ENCODE peak calls at places on chromosome 1, in nine cellular contexts. Y, P, N, E, M, W, L, C and J are unnamed samples.

GRCh38 chr1:153371231-153371630 is 4.2 kb downstream of the S100A12 start:
- DNase-seq in Y (no peak), P (no peak), N (no peak), E (no peak), M (no peak), W (no peak), L (peak; percentile 81), C (no peak), J (no peak)

GRCh38 chr1:199752688-199753027 is 274.9 kb upstream of the NR5A2 start:
- DNase-seq in Y (no peak), P (no peak), N (no peak), E (no peak), M (no peak), W (no peak), L (no peak), C (no peak), J (no peak)

GRCh38 chr1:186819140-186819539 is 9.6 kb upstream of the PLA2G4A start:
- DNase-seq in Y (no peak), P (no peak), N (no peak), E (peak; percentile 30), M (no peak), W (no peak), L (no peak), C (no peak), J (no peak)

GRCh38 chr1:84603941-84604830 is 29.9 kb upstream of the CTBS start:
- DNase-seq in Y (no peak), P (peak; percentile 97), N (peak; percentile 61), E (peak; percentile 91), M (peak; percentile 40), W (peak; percentile 73), L (no peak), C (no peak), J (peak; percentile 65)

GRCh38 chr1:236861560-236862230 is 66.6 kb downstream of the MTR start:
- DNase-seq in Y (no peak), P (no peak), N (no peak), E (no peak), M (no peak), W (no peak), L (no peak), C (no peak), J (no peak)

GRCh38 chr1:41333146-41333784 is 28.0 kb upstream of the FOXO6 start:
- DNase-seq in Y (no peak), P (no peak), N (no peak), E (peak; percentile 9), M (peak; percentile 67), W (no peak), L (peak; percentile 64), C (no peak), J (no peak)

GRCh38 chr1:161128591-161129420 is 3.7 kb downstream of the DEDD start:
- DNase-seq in Y (no peak), P (no peak), N (no peak), E (no peak), M (no peak), W (no peak), L (no peak), C (no peak), J (no peak)

GRCh38 chr1:183043872-183044859 is 20.9 kb downstream of the LAMC1 start:
- DNase-seq in Y (no peak), P (no peak), N (no peak), E (no peak), M (no peak), W (no peak), L (no peak), C (no peak), J (no peak)

GRCh38 chr1:231872461-231872910 is 245.9 kb downstream of the DISC1 start:
- DNase-seq in Y (no peak), P (no peak), N (no peak), E (peak; percentile 20), M (no peak), W (no peak), L (no peak), C (no peak), J (no peak)

GRCh38 chr1:59064592-59064991 is 232.3 kb upstream of the FGGY start:
- DNase-seq in Y (no peak), P (no peak), N (no peak), E (no peak), M (no peak), W (no peak), L (no peak), C (no peak), J (no peak)

GRCh38 chr1:198756470-198756869 is 117.6 kb downstream of the PTPRC start:
- DNase-seq in Y (no peak), P (no peak), N (no peak), E (peak; percentile 27), M (no peak), W (no peak), L (no peak), C (no peak), J (no peak)

GRCh38 chr1:152859696-152860095 is at the start of gene LCE7A:
- DNase-seq in Y (no peak), P (no peak), N (no peak), E (no peak), M (no peak), W (no peak), L (no peak), C (no peak), J (no peak)

GRCh38 chr1:223289621-223290020 is 74.4 kb downstream of the SUSD4 start:
- DNase-seq in Y (no peak), P (no peak), N (no peak), E (no peak), M (no peak), W (no peak), L (no peak), C (no peak), J (no peak)

GRCh38 chr1:198679535-198680173 is 40.8 kb downstream of the PTPRC start:
- DNase-seq in Y (no peak), P (no peak), N (no peak), E (no peak), M (no peak), W (no peak), L (no peak), C (peak; percentile 81), J (no peak)

GRCh38 chr1:29415861-29416260 is 179.5 kb downstream of the PTPRU start:
- DNase-seq in Y (no peak), P (no peak), N (no peak), E (no peak), M (no peak), W (no peak), L (peak; percentile 67), C (no peak), J (no peak)

GRCh38 chr1:59359325-59359724 is 62.4 kb downstream of the FGGY start:
- DNase-seq in Y (no peak), P (no peak), N (no peak), E (no peak), M (no peak), W (no peak), L (no peak), C (no peak), J (no peak)

DNA sequence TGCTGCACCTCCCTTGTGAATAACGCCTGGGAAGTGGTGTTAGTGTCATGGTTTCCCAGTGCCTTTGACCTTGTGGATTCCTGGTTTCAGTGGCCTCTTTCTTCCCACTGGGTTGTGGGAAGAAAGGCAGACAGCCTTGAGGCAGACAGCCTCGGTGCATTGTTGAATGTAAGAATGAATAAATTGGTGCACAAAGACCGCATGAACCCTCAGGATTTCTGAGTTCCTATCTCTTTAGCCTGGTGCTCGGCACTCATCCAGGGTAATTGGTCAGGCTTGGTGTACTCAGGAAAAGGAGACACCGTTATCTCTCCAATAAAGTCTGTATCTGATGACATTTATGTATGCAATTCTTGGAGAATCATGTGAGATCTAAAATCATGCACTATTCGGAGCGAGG is 5.1 kb downstream of the ZNF362 start:
- DNase-seq in Y (no peak), P (no peak), N (no peak), E (no peak), M (no peak), W (no peak), L (no peak), C (no peak), J (no peak)
- H3K4me1 ChIP-seq in Y (peaks cover 27% of the 10 kb centered on the region), P (peaks cover 11% of the 10 kb centered on the region), N (no peaks in the 10 kb centered on the region), E (peaks cover 10% of the 10 kb centered on the region), M (peaks cover 9% of the 10 kb centered on the region), W (peaks cover 4% of the 10 kb centered on the region), L (peaks cover 82% of the 10 kb centered on the region), C (peaks cover 22% of the 10 kb centered on the region), J (no peaks in the 10 kb centered on the region)

GRCh38 chr1:31412732-31413404 is at the start of gene SERINC2:
- DNase-seq in Y (peak; percentile 66), P (no peak), N (peak; percentile 39), E (no peak), M (peak; percentile 94), W (no peak), L (no peak), C (peak; percentile 92), J (no peak)
- H3K27ac ChIP-seq in Y (peak within 1 kb of the TSS; percentile 97), P (peak within 1 kb of the TSS; percentile 44), N (peak within 1 kb of the TSS; percentile 92), E (no peak within 1 kb of the TSS), M (no peak within 1 kb of the TSS), W (peak within 1 kb of the TSS; percentile 66), L (peak within 1 kb of the TSS; percentile 66), C (peak within 1 kb of the TSS; percentile 79), J (peak within 1 kb of the TSS; percentile 95)

GRCh38 chr1:76868154-76868882 is 1.0 kb downstream of the ST6GALNAC5 start:
- DNase-seq in Y (peak; percentile 25), P (no peak), N (no peak), E (peak; percentile 37), M (no peak), W (no peak), L (no peak), C (peak; percentile 88), J (no peak)

GRCh38 chr1:76870037-76870436 is 2.8 kb downstream of the ST6GALNAC5 start:
- DNase-seq in Y (no peak), P (no peak), N (no peak), E (no peak), M (peak; percentile 38), W (no peak), L (no peak), C (no peak), J (no peak)

GRCh38 chr1:76866566-76866965 is 714 bp upstream of the ST6GALNAC5 start:
- DNase-seq in Y (no peak), P (no peak), N (no peak), E (no peak), M (no peak), W (no peak), L (no peak), C (no peak), J (no peak)

GRCh38 chr1:76867342-76868130 is at the start of gene ST6GALNAC5:
- DNase-seq in Y (no peak), P (no peak), N (no peak), E (peak; percentile 7), M (no peak), W (no peak), L (no peak), C (peak; percentile 71), J (no peak)

DNA sequence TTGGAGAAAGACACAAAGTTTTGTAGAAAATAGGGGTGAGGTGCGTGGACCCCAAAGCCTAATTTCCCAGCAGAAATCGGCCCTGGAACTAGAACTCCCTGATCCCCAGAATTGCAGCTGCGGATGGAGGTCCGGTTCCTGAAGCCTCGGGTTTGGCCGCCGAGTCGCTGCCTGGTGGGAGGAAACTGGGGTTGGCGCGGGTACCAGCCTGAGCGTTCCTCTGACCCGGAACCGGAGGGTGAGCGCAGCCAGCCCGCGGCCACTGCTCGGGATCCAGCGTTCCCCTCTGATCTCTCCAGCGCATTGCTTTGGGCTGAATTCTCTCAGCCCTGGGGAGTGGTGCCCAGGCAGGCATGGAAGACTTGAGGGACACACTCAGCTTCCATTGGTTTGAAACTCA is 1.6 kb downstream of the ST6GALNAC5 start:
- DNase-seq in Y (no peak), P (no peak), N (no peak), E (no peak), M (no peak), W (no peak), L (no peak), C (peak; percentile 70), J (no peak)
- TF ChIP-seq POLR2AphosphoS5 in Y (no peak), P (no peak), N (no peak), E (no peak), M (no peak), W (no peak), L (no peak), C (no peak), J (no peak)

GRCh38 chr1:91828583-91829281 is 57.2 kb downstream of the TGFBR3 start:
- DNase-seq in Y (no peak), P (no peak), N (no peak), E (no peak), M (no peak), W (no peak), L (no peak), C (no peak), J (no peak)
- H3K4me1 ChIP-seq in Y (peaks cover 26% of the 10 kb centered on the region), P (peaks cover 28% of the 10 kb centered on the region), N (peaks cover 4% of the 10 kb centered on the region), E (peaks cover 4% of the 10 kb centered on the region), M (no peaks in the 10 kb centered on the region), W (no peaks in the 10 kb centered on the region), L (peaks cover 73% of the 10 kb centered on the region), C (peaks cover 46% of the 10 kb centered on the region), J (peaks cover 14% of the 10 kb centered on the region)